ENCODE peak calls at places on chromosome 2, in nine cellular contexts. W is cardiac fibroblast; K is RWPE1; G is endothelial cell; M is posterior cingulate gyrus; H is midbrain; Z is activated T-cell treated with anti-CD3 and anti-CD28 coated beads, Interleukin-2, amount 50 U/mL, for 48 hours; F is hypothalamus; U is left kidney. C is an unnamed sample.
A peak's percentile ranks its signal among the peaks of the same experiment; 100 is the strongest.

GRCh38 chr2:69947078-69947801 is 14.2 kb downstream of the ASPRV1 start:
- DNase-seq in W (no peak), K (no peak), G (no peak), M (no peak), H (no peak), Z (no peak), F (no peak), U (no peak), C (no peak)

GRCh38 chr2:20196053-20196880 is 28.7 kb downstream of the SDC1 start:
- DNase-seq in W (no peak), K (no peak), G (no peak), M (no peak), H (no peak), Z (no peak), F (no peak), U (no peak), C (no peak)

GRCh38 chr2:76323381-76323780 is 612.7 kb upstream of the GCFC2 start:
- DNase-seq in W (no peak), K (no peak), G (no peak), M (no peak), H (no peak), Z (no peak), F (no peak), U (no peak), C (no peak)

GRCh38 chr2:64120928-64121327 is 23.3 kb downstream of the PELI1 start:
- DNase-seq in W (peak; percentile 65), K (peak; percentile 54), G (no peak), M (no peak), H (no peak), Z (no peak), F (no peak), U (no peak), C (no peak)

GRCh38 chr2:176637497-176638166 is 368.4 kb downstream of the MTX2 start:
- DNase-seq in W (peak; percentile 25), K (peak; percentile 49), G (peak; percentile 56), M (no peak), H (no peak), Z (peak; percentile 36), F (no peak), U (peak; percentile 84), C (no peak)

GRCh38 chr2:238457927-238458324 is 31.2 kb downstream of the ASB1 start:
- DNase-seq in W (no peak), K (no peak), G (no peak), M (no peak), H (no peak), Z (no peak), F (no peak), U (no peak), C (peak; percentile 58)

GRCh38 chr2:135798275-135798705 is 38.7 kb downstream of the LCT start:
- DNase-seq in W (no peak), K (no peak), G (no peak), M (no peak), H (no peak), Z (no peak), F (no peak), U (no peak), C (no peak)

GRCh38 chr2:241475267-241475666 is 33.1 kb downstream of the STK25 start:
- DNase-seq in W (no peak), K (no peak), G (no peak), M (no peak), H (no peak), Z (no peak), F (no peak), U (no peak), C (no peak)

GRCh38 chr2:9388950-9389911 is 34.1 kb downstream of the ITGB1BP1 start:
- DNase-seq in W (no peak), K (no peak), G (no peak), M (no peak), H (no peak), Z (no peak), F (no peak), U (no peak), C (peak; percentile 86)

GRCh38 chr2:109648041-109648527 is 33.9 kb downstream of the SOWAHC start:
- DNase-seq in W (no peak), K (no peak), G (no peak), M (no peak), H (no peak), Z (no peak), F (no peak), U (no peak), C (no peak)

GRCh38 chr2:207260947-207261346 is 95.2 kb upstream of the KLF7 start:
- DNase-seq in W (peak; percentile 45), K (no peak), G (no peak), M (no peak), H (no peak), Z (no peak), F (no peak), U (no peak), C (no peak)

GRCh38 chr2:179239194-179239593 is 25.4 kb downstream of the SESTD1 start:
- DNase-seq in W (peak; percentile 49), K (peak; percentile 58), G (no peak), M (no peak), H (no peak), Z (no peak), F (no peak), U (no peak), C (no peak)

GRCh38 chr2:95728878-95729511 is 137.2 kb downstream of the TRIM43 start:
- DNase-seq in W (peak; percentile 91), K (peak; percentile 52), G (peak; percentile 67), M (peak; percentile 50), H (peak; percentile 88), Z (peak; percentile 39), F (no peak), U (peak; percentile 95), C (peak; percentile 82)

GRCh38 chr2:113872201-113872600 is 17.7 kb upstream of the ACTR3 start:
- DNase-seq in W (peak; percentile 38), K (no peak), G (no peak), M (no peak), H (no peak), Z (no peak), F (no peak), U (no peak), C (peak; percentile 50)

GRCh38 chr2:172900871-172901270 is 165.2 kb downstream of the RAPGEF4 start:
- DNase-seq in W (no peak), K (no peak), G (no peak), M (no peak), H (no peak), Z (no peak), F (no peak), U (no peak), C (no peak)

GRCh38 chr2:27857417-27858172 is 32.6 kb downstream of the RBKS start:
- DNase-seq in W (peak; percentile 85), K (peak; percentile 57), G (no peak), M (no peak), H (no peak), Z (no peak), F (no peak), U (no peak), C (no peak)

GRCh38 chr2:235570966-235571692 is 77.3 kb downstream of the AGAP1 start:
- DNase-seq in W (no peak), K (no peak), G (no peak), M (no peak), H (no peak), Z (no peak), F (no peak), U (peak; percentile 47), C (no peak)

GRCh38 chr2:31087491-31087890 is 50.7 kb downstream of the GALNT14 start:
- DNase-seq in W (no peak), K (no peak), G (no peak), M (no peak), H (no peak), Z (no peak), F (no peak), U (peak; percentile 49), C (no peak)

GRCh38 chr2:118151831-118152230 is 63.6 kb downstream of the INSIG2 start:
- DNase-seq in W (no peak), K (no peak), G (no peak), M (no peak), H (no peak), Z (no peak), F (no peak), U (no peak), C (no peak)

GRCh38 chr2:174681099-174681982 is 82.9 kb downstream of the CHRNA1 start:
- DNase-seq in W (peak; percentile 47), K (no peak), G (no peak), M (no peak), H (no peak), Z (no peak), F (no peak), U (peak; percentile 63), C (peak; percentile 62)

GRCh38 chr2:71510196-71510807 is 56.9 kb downstream of the DYSF start:
- DNase-seq in W (peak; percentile 75), K (peak; percentile 83), G (peak; percentile 81), M (peak; percentile 60), H (peak; percentile 59), Z (peak; percentile 78), F (peak; percentile 7), U (peak; percentile 78), C (peak; percentile 61)

GRCh38 chr2:161796192-161796591 is 172.0 kb downstream of the SLC4A10 start:
- DNase-seq in W (peak; percentile 24), K (peak; percentile 3), G (no peak), M (no peak), H (peak; percentile 7), Z (no peak), F (no peak), U (no peak), C (peak; percentile 36)

GRCh38 chr2:194155406-194155805 is 1501.6 kb upstream of the SLC39A10 start:
- DNase-seq in W (no peak), K (no peak), G (no peak), M (no peak), H (no peak), Z (no peak), F (no peak), U (no peak), C (no peak)

GRCh38 chr2:8031370-8031769 is 650.5 kb upstream of the ID2 start:
- DNase-seq in W (no peak), K (no peak), G (no peak), M (no peak), H (no peak), Z (peak; percentile 11), F (no peak), U (no peak), C (no peak)

GRCh38 chr2:178223806-178224205 is 29.5 kb downstream of the OSBPL6 start:
- DNase-seq in W (no peak), K (no peak), G (no peak), M (no peak), H (no peak), Z (no peak), F (no peak), U (no peak), C (no peak)

GRCh38 chr2:205807758-205808157 is 125.5 kb downstream of the NRP2 start:
- DNase-seq in W (no peak), K (no peak), G (no peak), M (no peak), H (no peak), Z (no peak), F (no peak), U (no peak), C (no peak)

GRCh38 chr2:135055182-135055786 is 3.2 kb downstream of the RAB3GAP1 start:
- DNase-seq in W (peak; percentile 80), K (peak; percentile 24), G (no peak), M (no peak), H (no peak), Z (no peak), F (no peak), U (no peak), C (peak; percentile 57)

GRCh38 chr2:196718796-196719564 is 79.5 kb downstream of the CCDC150 start:
- DNase-seq in W (peak; percentile 60), K (no peak), G (peak; percentile 15), M (no peak), H (no peak), Z (no peak), F (no peak), U (peak; percentile 83), C (peak; percentile 66)

GRCh38 chr2:239599299-239599698 is 198.5 kb upstream of the HDAC4 start:
- DNase-seq in W (no peak), K (no peak), G (no peak), M (no peak), H (no peak), Z (peak; percentile 7), F (no peak), U (no peak), C (no peak)

GRCh38 chr2:11056614-11057013 is 98.7 kb upstream of the SLC66A3 start:
- DNase-seq in W (peak; percentile 48), K (peak; percentile 54), G (no peak), M (no peak), H (no peak), Z (no peak), F (no peak), U (no peak), C (peak; percentile 93)

GRCh38 chr2:201482543-201482942 is 31.0 kb downstream of the STRADB start:
- DNase-seq in W (no peak), K (no peak), G (no peak), M (no peak), H (no peak), Z (no peak), F (no peak), U (no peak), C (no peak)

C was measured in myocyte.